ENCODE peak calls at places on chromosomes 13 and 19, in eight cellular contexts. One of them, this sample, is unnamed. For H3K9me3 and H3K27me3, the result is how much of the 10 kb centered on the place peaks cover.

GRCh38 chr19:58154287-58154678 is 3.7 kb upstream of the ZNF329 start:
- DNase-seq in SJSA1: no peak
- DNase-seq in body of pancreas: peak
- DNase-seq in sigmoid colon: peak
- DNase-seq in lung: peak
- DNase-seq in transverse colon: peak
- DNase-seq in right cardiac atrium: peak
- DNase-seq in cardiac muscle cell: peak
- DNase-seq in this sample: no peak

GRCh38 chr19:811511-812048 is 10.2 kb downstream of the PLPPR3 start:
- DNase-seq in SJSA1: no peak
- DNase-seq in transverse colon: no peak
- DNase-seq in sigmoid colon: no peak
- DNase-seq in body of pancreas: no peak
- DNase-seq in cardiac muscle cell: no peak
- DNase-seq in right cardiac atrium: no peak
- DNase-seq in lung: no peak
- DNase-seq in this sample: no peak

GRCh38 chr19:38032951-38033350 is 125.9 kb downstream of the SIPA1L3 start:
- DNase-seq in SJSA1: no peak
- DNase-seq in cardiac muscle cell: peak
- DNase-seq in right cardiac atrium: no peak
- DNase-seq in lung: no peak
- DNase-seq in sigmoid colon: no peak
- DNase-seq in body of pancreas: no peak
- DNase-seq in transverse colon: no peak
- DNase-seq in this sample: no peak

GRCh38 chr13:69948016-69948415 is 159.6 kb upstream of the ATXN8OS start:
- DNase-seq in cardiac muscle cell: no peak
- DNase-seq in right cardiac atrium: no peak
- DNase-seq in lung: no peak
- DNase-seq in sigmoid colon: no peak
- DNase-seq in transverse colon: no peak
- DNase-seq in body of pancreas: no peak
- DNase-seq in SJSA1: no peak
- DNase-seq in this sample: no peak

GRCh38 chr19:1253514-1254080 is 5.2 kb downstream of the MIDN start:
- DNase-seq in cardiac muscle cell: no peak
- DNase-seq in right cardiac atrium: peak
- DNase-seq in SJSA1: peak
- DNase-seq in transverse colon: peak
- DNase-seq in body of pancreas: no peak
- DNase-seq in sigmoid colon: no peak
- DNase-seq in lung: no peak
- DNase-seq in this sample: no peak

GRCh38 chr13:20869540-20869939 is 33.0 kb downstream of the XPO4 start:
- DNase-seq in lung: no peak
- DNase-seq in body of pancreas: no peak
- DNase-seq in cardiac muscle cell: peak
- DNase-seq in transverse colon: no peak
- DNase-seq in right cardiac atrium: no peak
- DNase-seq in SJSA1: no peak
- DNase-seq in sigmoid colon: no peak
- DNase-seq in this sample: no peak

GRCh38 chr13:85379991-85380390 is 419.2 kb downstream of the SLITRK6 start:
- DNase-seq in cardiac muscle cell: no peak
- DNase-seq in body of pancreas: no peak
- DNase-seq in transverse colon: no peak
- DNase-seq in right cardiac atrium: no peak
- DNase-seq in SJSA1: no peak
- DNase-seq in sigmoid colon: no peak
- DNase-seq in lung: no peak
- DNase-seq in this sample: no peak

GRCh38 chr19:7987084-7987768 is 18.2 kb downstream of the ELAVL1 start:
- DNase-seq in cardiac muscle cell: no peak
- DNase-seq in lung: no peak
- DNase-seq in body of pancreas: no peak
- DNase-seq in right cardiac atrium: no peak
- DNase-seq in SJSA1: no peak
- DNase-seq in sigmoid colon: no peak
- DNase-seq in transverse colon: no peak
- DNase-seq in this sample: no peak

GRCh38 chr19:10920781-10921180 is 7.7 kb downstream of the YIPF2 start:
- DNase-seq in right cardiac atrium: no peak
- DNase-seq in sigmoid colon: no peak
- DNase-seq in transverse colon: no peak
- DNase-seq in cardiac muscle cell: no peak
- DNase-seq in lung: no peak
- DNase-seq in SJSA1: no peak
- DNase-seq in body of pancreas: no peak
- DNase-seq in this sample: no peak

GRCh38 chr19:7482584-7483439 is 6.0 kb downstream of the PEX11G start:
- DNase-seq in transverse colon: peak
- DNase-seq in body of pancreas: no peak
- DNase-seq in lung: no peak
- DNase-seq in sigmoid colon: no peak
- DNase-seq in right cardiac atrium: peak
- DNase-seq in cardiac muscle cell: peak
- DNase-seq in SJSA1: no peak
- DNase-seq in this sample: no peak

GRCh38 chr19:56637976-56638555 is 4.9 kb upstream of the SMIM17 start:
- DNase-seq in lung: peak
- DNase-seq in SJSA1: no peak
- DNase-seq in body of pancreas: peak
- DNase-seq in right cardiac atrium: peak
- DNase-seq in transverse colon: no peak
- DNase-seq in cardiac muscle cell: peak
- DNase-seq in sigmoid colon: no peak
- DNase-seq in this sample: peak

GRCh38 chr13:80083516-80084085 is 257.3 kb downstream of the SPRY2 start:
- DNase-seq in right cardiac atrium: no peak
- DNase-seq in body of pancreas: peak
- DNase-seq in SJSA1: peak
- DNase-seq in sigmoid colon: no peak
- DNase-seq in transverse colon: no peak
- DNase-seq in cardiac muscle cell: peak
- DNase-seq in lung: no peak
- DNase-seq in this sample: peak

DNA sequence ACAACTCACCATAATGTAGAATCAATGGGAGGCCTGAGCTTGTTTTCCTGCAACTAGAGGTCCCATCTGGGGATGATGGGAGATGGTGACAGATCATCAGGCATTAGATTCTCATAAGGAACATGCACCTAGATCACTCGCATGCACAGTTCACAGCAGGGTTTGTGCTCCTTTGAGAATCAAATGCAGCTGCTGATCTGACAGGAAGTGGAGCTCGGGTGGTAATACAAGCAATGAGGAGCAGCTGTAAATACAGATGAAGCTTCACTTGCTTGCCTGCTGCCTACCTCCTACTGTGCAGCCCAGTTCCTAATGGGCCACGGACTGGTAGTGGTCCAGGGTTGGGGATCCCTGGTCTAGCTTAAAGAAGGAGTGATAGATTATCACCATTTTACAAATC is 33.0 kb downstream of the KPNA3 start:
- DNase-seq in right cardiac atrium: no peak
- DNase-seq in transverse colon: no peak
- DNase-seq in body of pancreas: no peak
- DNase-seq in sigmoid colon: no peak
- DNase-seq in SJSA1: no peak
- DNase-seq in lung: no peak
- DNase-seq in cardiac muscle cell: peak
- DNase-seq in this sample: no peak
- H3K9me3 ChIP-seq in right cardiac atrium: under half
- H3K9me3 ChIP-seq in transverse colon: under half
- H3K9me3 ChIP-seq in body of pancreas: under half
- H3K9me3 ChIP-seq in sigmoid colon: under half
- H3K9me3 ChIP-seq in SJSA1: under half
- H3K9me3 ChIP-seq in lung: under half
- H3K9me3 ChIP-seq in cardiac muscle cell: under half
- H3K9me3 ChIP-seq in this sample: under half

GRCh38 chr13:27971776-27972618 is 2.9 kb upstream of the CDX2 start:
- DNase-seq in SJSA1: no peak
- DNase-seq in transverse colon: no peak
- DNase-seq in body of pancreas: no peak
- DNase-seq in sigmoid colon: no peak
- DNase-seq in lung: no peak
- DNase-seq in right cardiac atrium: no peak
- DNase-seq in cardiac muscle cell: no peak
- DNase-seq in this sample: no peak
- H3K27me3 ChIP-seq in SJSA1: half or more
- H3K27me3 ChIP-seq in transverse colon: half or more
- H3K27me3 ChIP-seq in body of pancreas: under half
- H3K27me3 ChIP-seq in sigmoid colon: half or more
- H3K27me3 ChIP-seq in lung: under half
- H3K27me3 ChIP-seq in right cardiac atrium: under half
- H3K27me3 ChIP-seq in cardiac muscle cell: half or more
- H3K27me3 ChIP-seq in this sample: under half

DNA sequence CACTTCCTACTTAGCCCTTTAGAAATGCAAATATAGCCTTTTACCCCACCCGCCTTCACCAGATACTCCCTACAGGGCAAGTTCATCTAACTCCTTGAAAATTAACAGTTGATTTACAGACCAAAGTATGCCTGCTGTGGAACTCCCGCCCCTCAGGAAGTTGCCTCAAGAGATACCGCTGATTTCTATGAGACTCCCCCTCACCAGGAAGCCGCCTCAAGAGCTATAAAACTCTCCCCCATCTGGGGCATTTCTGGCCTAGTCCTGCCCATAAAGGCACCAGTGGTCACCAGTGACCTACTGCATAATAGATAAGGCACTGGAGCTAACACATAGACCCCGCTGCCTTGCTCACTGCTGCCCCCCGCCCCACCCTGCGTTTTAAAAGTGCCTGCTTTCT is 201.7 kb upstream of the UBL3 start:
- DNase-seq in cardiac muscle cell: peak
- DNase-seq in lung: no peak
- DNase-seq in sigmoid colon: no peak
- DNase-seq in transverse colon: no peak
- DNase-seq in right cardiac atrium: no peak
- DNase-seq in body of pancreas: no peak
- DNase-seq in SJSA1: no peak
- DNase-seq in this sample: no peak
- H3K4me3 ChIP-seq in cardiac muscle cell: no peak
- H3K4me3 ChIP-seq in lung: no peak
- H3K4me3 ChIP-seq in sigmoid colon: no peak
- H3K4me3 ChIP-seq in transverse colon: no peak
- H3K4me3 ChIP-seq in right cardiac atrium: no peak
- H3K4me3 ChIP-seq in body of pancreas: no peak
- H3K4me3 ChIP-seq in SJSA1: no peak
- H3K4me3 ChIP-seq in this sample: no peak

GRCh38 chr13:48318714-48319457 is 15.3 kb downstream of the RB1 start:
- DNase-seq in cardiac muscle cell: peak
- DNase-seq in right cardiac atrium: peak
- DNase-seq in transverse colon: no peak
- DNase-seq in SJSA1: no peak
- DNase-seq in sigmoid colon: peak
- DNase-seq in lung: no peak
- DNase-seq in body of pancreas: peak
- DNase-seq in this sample: no peak

GRCh38 chr13:48318014-48318713 is 14.6 kb downstream of the RB1 start:
- DNase-seq in transverse colon: no peak
- DNase-seq in lung: no peak
- DNase-seq in body of pancreas: peak
- DNase-seq in cardiac muscle cell: no peak
- DNase-seq in sigmoid colon: peak
- DNase-seq in right cardiac atrium: peak
- DNase-seq in SJSA1: no peak
- DNase-seq in this sample: no peak

GRCh38 chr13:48317511-48317981 is 14.0 kb downstream of the RB1 start:
- DNase-seq in right cardiac atrium: peak
- DNase-seq in lung: no peak
- DNase-seq in body of pancreas: no peak
- DNase-seq in SJSA1: no peak
- DNase-seq in transverse colon: no peak
- DNase-seq in sigmoid colon: peak
- DNase-seq in cardiac muscle cell: no peak
- DNase-seq in this sample: no peak

GRCh38 chr13:48315981-48316380 is 12.4 kb downstream of the RB1 start:
- DNase-seq in cardiac muscle cell: no peak
- DNase-seq in body of pancreas: no peak
- DNase-seq in SJSA1: no peak
- DNase-seq in lung: no peak
- DNase-seq in transverse colon: no peak
- DNase-seq in sigmoid colon: no peak
- DNase-seq in right cardiac atrium: no peak
- DNase-seq in this sample: no peak

DNA sequence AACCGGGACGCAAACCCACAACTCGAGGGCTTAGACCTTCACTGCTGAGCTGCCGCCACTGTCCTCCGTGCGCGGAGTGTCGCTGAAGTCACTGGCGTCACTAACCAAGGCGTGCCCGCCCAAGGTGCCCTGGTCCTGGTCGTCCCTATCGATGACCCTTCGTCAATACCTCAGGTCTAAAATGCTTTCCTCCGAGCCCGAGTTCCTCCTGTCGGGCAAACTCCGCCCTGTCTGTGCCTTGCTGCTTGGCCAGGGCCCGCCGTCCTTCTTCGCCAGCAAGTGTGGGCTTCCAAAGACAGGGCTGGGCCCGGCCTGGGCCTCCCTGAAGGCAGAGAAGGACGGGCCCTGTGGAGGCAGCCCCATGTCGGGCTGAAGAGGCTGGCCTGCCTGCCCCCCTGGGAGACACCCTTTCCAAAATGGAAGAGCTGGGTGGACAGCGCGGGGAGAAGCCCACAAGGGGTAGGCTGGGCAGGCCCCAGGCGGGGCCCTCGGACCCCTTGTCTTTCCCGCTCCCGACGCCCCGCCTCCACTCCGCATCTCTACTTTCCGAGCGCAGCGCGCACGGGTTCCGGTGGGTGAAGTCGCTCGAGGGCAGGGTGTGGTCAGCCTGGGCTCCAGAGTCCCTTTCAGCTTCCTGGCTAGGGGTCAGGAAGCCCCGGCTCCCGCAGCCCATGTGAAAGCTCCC is 13.4 kb downstream of the RB1 start:
- DNase-seq in sigmoid colon: no peak
- DNase-seq in right cardiac atrium: peak
- DNase-seq in body of pancreas: no peak
- DNase-seq in lung: no peak
- DNase-seq in cardiac muscle cell: no peak
- DNase-seq in SJSA1: no peak
- DNase-seq in transverse colon: no peak
- DNase-seq in this sample: no peak
- H3K9me3 ChIP-seq in sigmoid colon: under half
- H3K9me3 ChIP-seq in right cardiac atrium: under half
- H3K9me3 ChIP-seq in body of pancreas: under half
- H3K9me3 ChIP-seq in lung: under half
- H3K9me3 ChIP-seq in cardiac muscle cell: under half
- H3K9me3 ChIP-seq in SJSA1: under half
- H3K9me3 ChIP-seq in transverse colon: under half
- H3K9me3 ChIP-seq in this sample: under half

GRCh38 chr19:35345671-35346111 is 2.0 kb upstream of the FFAR1 start:
- DNase-seq in right cardiac atrium: no peak
- DNase-seq in body of pancreas: no peak
- DNase-seq in transverse colon: no peak
- DNase-seq in cardiac muscle cell: no peak
- DNase-seq in lung: no peak
- DNase-seq in SJSA1: no peak
- DNase-seq in sigmoid colon: peak
- DNase-seq in this sample: no peak
- H3K27me3 ChIP-seq in right cardiac atrium: under half
- H3K27me3 ChIP-seq in body of pancreas: under half
- H3K27me3 ChIP-seq in transverse colon: under half
- H3K27me3 ChIP-seq in cardiac muscle cell: under half
- H3K27me3 ChIP-seq in lung: under half
- H3K27me3 ChIP-seq in SJSA1: under half
- H3K27me3 ChIP-seq in sigmoid colon: under half
- H3K27me3 ChIP-seq in this sample: under half

GRCh38 chr19:12265921-12266704 is 28.6 kb downstream of the ZNF44 start:
- DNase-seq in lung: no peak
- DNase-seq in sigmoid colon: no peak
- DNase-seq in body of pancreas: no peak
- DNase-seq in SJSA1: no peak
- DNase-seq in right cardiac atrium: no peak
- DNase-seq in transverse colon: no peak
- DNase-seq in cardiac muscle cell: no peak
- DNase-seq in this sample: no peak
- H3K4me3 ChIP-seq in lung: no peak
- H3K4me3 ChIP-seq in sigmoid colon: no peak
- H3K4me3 ChIP-seq in body of pancreas: no peak
- H3K4me3 ChIP-seq in SJSA1: no peak
- H3K4me3 ChIP-seq in right cardiac atrium: no peak
- H3K4me3 ChIP-seq in transverse colon: no peak
- H3K4me3 ChIP-seq in cardiac muscle cell: no peak
- H3K4me3 ChIP-seq in this sample: no peak